ENCODE peak calls at places on chromosomes 12 and 14, in eight cellular contexts. X, T, D, B, A, K, U and V are unnamed samples.

GRCh38 chr12:85363382-85364190 is 83.6 kb downstream of the ALX1 start:
- DNase-seq in X (no peak), T (peak), D (no peak), B (no peak), A (no peak), K (no peak), U (no peak), V (no peak)

GRCh38 chr12:114342651-114343050 is 63.3 kb downstream of the TBX5 start:
- DNase-seq in X (peak), T (no peak), D (no peak), B (no peak), A (no peak), K (no peak), U (no peak), V (no peak)

GRCh38 chr12:89126712-89127111 is 225.6 kb downstream of the DUSP6 start:
- DNase-seq in X (no peak), T (peak), D (no peak), B (no peak), A (no peak), K (no peak), U (no peak), V (no peak)

GRCh38 chr14:49881296-49882006 is 11.4 kb upstream of the ARF6 start:
- DNase-seq in X (no peak), T (no peak), D (no peak), B (no peak), A (no peak), K (no peak), U (no peak), V (no peak)

GRCh38 chr12:132771126-132771838 is 9.7 kb upstream of the ANKLE2 start:
- DNase-seq in X (no peak), T (peak), D (peak), B (no peak), A (no peak), K (no peak), U (peak), V (no peak)

GRCh38 chr12:132555686-132556085 is 54.7 kb downstream of the LRCOL1 start:
- DNase-seq in X (no peak), T (no peak), D (no peak), B (no peak), A (no peak), K (no peak), U (no peak), V (no peak)

GRCh38 chr14:89540009-89540829 is 123.2 kb upstream of the FOXN3 start:
- DNase-seq in X (no peak), T (peak), D (no peak), B (no peak), A (no peak), K (no peak), U (no peak), V (no peak)

GRCh38 chr14:34103176-34103575 is 152.3 kb upstream of the EGLN3 start:
- DNase-seq in X (no peak), T (no peak), D (no peak), B (no peak), A (peak), K (no peak), U (no peak), V (no peak)

GRCh38 chr14:96762650-96763049 is 34.5 kb upstream of the VRK1 start:
- DNase-seq in X (no peak), T (peak), D (no peak), B (peak), A (peak), K (peak), U (peak), V (no peak)

GRCh38 chr14:101731187-101732080 is 30.1 kb upstream of the PPP2R5C start:
- DNase-seq in X (no peak), T (peak), D (peak), B (peak), A (no peak), K (no peak), U (peak), V (peak)

GRCh38 chr12:47902131-47902639 is 2.6 kb downstream of the VDR start:
- DNase-seq in X (no peak), T (no peak), D (no peak), B (no peak), A (no peak), K (no peak), U (no peak), V (peak)

GRCh38 chr12:51884676-51885229 is 3.1 kb upstream of the ANKRD33 start:
- DNase-seq in X (no peak), T (peak), D (no peak), B (no peak), A (no peak), K (no peak), U (no peak), V (peak)

GRCh38 chr12:45076417-45077031 is 25.6 kb upstream of the DBX2 start:
- DNase-seq in X (no peak), T (no peak), D (no peak), B (no peak), A (peak), K (peak), U (no peak), V (no peak)